ENCODE peak calls at places on chromosome 9, in four cellular contexts. X, V, R and Q are unnamed samples.

GRCh38 chr9:109972026-109973005 is 192.3 kb downstream of the PALM2AKAP2 start:
- DNase-seq in R (no peak), X (no peak), V (no peak), Q (peak; percentile 13)

GRCh38 chr9:133429641-133430161 is 7.5 kb downstream of the ADAMTS13 start:
- DNase-seq in R (no peak), X (no peak), V (no peak), Q (no peak)

GRCh38 chr9:91073811-91074771 is 272.5 kb downstream of the SYK start:
- DNase-seq in V (no peak), R (no peak), X (no peak), Q (no peak)

GRCh38 chr9:116616304-116616914 is 70.7 kb upstream of the TRIM32 start:
- DNase-seq in X (no peak), R (no peak), V (no peak), Q (no peak)

GRCh38 chr9:134061688-134062371 is 6.0 kb downstream of the BRD3 start:
- DNase-seq in X (no peak), V (no peak), R (no peak), Q (no peak)

GRCh38 chr9:95920024-95920423 is 44.5 kb downstream of the ERCC6L2 start:
- DNase-seq in V (no peak), X (no peak), R (no peak), Q (no peak)

GRCh38 chr9:4292781-4293180 is 7.1 kb downstream of the GLIS3 start:
- DNase-seq in X (no peak), R (no peak), V (no peak), Q (peak; percentile 82)

GRCh38 chr9:3508531-3509374 is 17.0 kb downstream of the RFX3 start:
- DNase-seq in V (peak; percentile 47), R (no peak), X (no peak), Q (peak; percentile 5)

GRCh38 chr9:22002038-22002437 is 7.1 kb downstream of the CDKN2B start:
- DNase-seq in R (no peak), X (no peak), V (no peak), Q (no peak)

GRCh38 chr9:15468113-15468512 is 42.7 kb downstream of the PSIP1 start:
- DNase-seq in V (no peak), R (no peak), X (no peak), Q (no peak)

GRCh38 chr9:110579763-110580255 is 268 bp upstream of the SVEP1 start:
- DNase-seq in X (no peak), V (peak; percentile 37), R (peak; percentile 69), Q (no peak)

GRCh38 chr9:98783518-98784226 is 12.7 kb downstream of the ANKS6 start:
- DNase-seq in X (no peak), R (no peak), V (no peak), Q (no peak)

GRCh38 chr9:137791947-137792346 is 85.6 kb upstream of the CACNA1B start:
- DNase-seq in X (no peak), V (no peak), R (no peak), Q (no peak)

GRCh38 chr9:2765250-2765880 is 48.1 kb downstream of the KCNV2 start:
- DNase-seq in R (no peak), V (peak; percentile 47), X (no peak), Q (peak; percentile 8)

GRCh38 chr9:128051932-128052734 is 15.0 kb downstream of the NAIF1 start:
- DNase-seq in X (no peak), R (no peak), V (peak; percentile 67), Q (peak; percentile 92)

GRCh38 chr9:117526674-117527073 is 111.8 kb upstream of the ASTN2 start:
- DNase-seq in V (no peak), R (no peak), X (no peak), Q (no peak)

GRCh38 chr9:135023389-135023788 is 64.1 kb upstream of the OLFM1 start:
- DNase-seq in R (no peak), X (no peak), V (peak; percentile 79), Q (peak; percentile 3)

GRCh38 chr9:70131296-70131695 is 87.6 kb downstream of the MAMDC2 start:
- DNase-seq in R (no peak), X (no peak), V (no peak), Q (no peak)

GRCh38 chr9:109118802-109119438 is 827 bp downstream of the TMEM245 start:
- DNase-seq in X (no peak), V (no peak), R (no peak), Q (peak; percentile 43)